ENCODE peak calls at places on chromosomes 7 and 10, in five cellular contexts. O is HL-60, L is left ventricle myocardium inferior, R is pancreas, T is Peyer's patch. K is an unnamed sample.

GRCh38 chr7:156764766-156765165 is 124.2 kb downstream of the RNF32 start:
- DNase-seq in T (no peak), O (no peak), R (no peak), L (no peak), K (no peak)

GRCh38 chr7:30985756-30986155 is 22.0 kb downstream of the GHRHR start:
- DNase-seq in T (no peak), L (no peak), R (no peak), O (no peak), K (no peak)

GRCh38 chr7:99559276-99559915 is 954 bp downstream of the ZNF655 start:
- DNase-seq in R (no peak), T (no peak), O (no peak), L (no peak), K (no peak)

GRCh38 chr10:33143160-33143728 is 185.2 kb upstream of the ITGB1 start:
- DNase-seq in L (no peak), T (no peak), O (no peak), R (no peak), K (peak; percentile 80)

GRCh38 chr10:17607603-17608332 is 9.4 kb downstream of the HACD1 start:
- DNase-seq in O (peak; percentile 1), L (no peak), R (no peak), T (no peak), K (peak; percentile 48)

GRCh38 chr10:29471483-29471859 is 163.3 kb downstream of the SVIL start:
- DNase-seq in R (no peak), T (no peak), L (no peak), O (no peak), K (peak; percentile 57)

GRCh38 chr10:10661176-10661575 is 356.5 kb upstream of the CELF2 start:
- DNase-seq in R (no peak), O (no peak), T (no peak), L (no peak), K (no peak)

GRCh38 chr10:76080991-76081390 is 649.6 kb downstream of the LRMDA start:
- DNase-seq in O (no peak), T (no peak), R (no peak), L (no peak), K (no peak)

GRCh38 chr10:114223066-114223465 is 16.0 kb upstream of the VWA2 start:
- DNase-seq in R (peak; percentile 47), T (no peak), O (no peak), L (peak; percentile 63), K (no peak)

GRCh38 chr7:122743211-122743610 is 40.5 kb upstream of the RNF148 start:
- DNase-seq in T (no peak), L (no peak), R (no peak), O (no peak), K (no peak)

GRCh38 chr7:54354436-54354835 is 187.7 kb upstream of the VSTM2A start:
- DNase-seq in R (no peak), O (no peak), L (no peak), T (no peak), K (no peak)

GRCh38 chr7:99109108-99110051 is 34.5 kb downstream of the SMURF1 start:
- DNase-seq in T (no peak), L (peak; percentile 51), R (no peak), O (no peak), K (no peak)

GRCh38 chr7:116999316-116999715 is 46.0 kb downstream of the ST7 start:
- DNase-seq in T (no peak), O (no peak), L (no peak), R (no peak), K (no peak)

GRCh38 chr7:18855796-18856195 is 261.6 kb downstream of the TWIST1 start:
- DNase-seq in O (no peak), R (no peak), L (no peak), T (no peak), K (no peak)

GRCh38 chr7:116188-116981 is 76.0 kb upstream of the FAM20C start:
- DNase-seq in L (peak; percentile 5), T (no peak), R (no peak), O (no peak), K (no peak)

GRCh38 chr7:116710764-116711452 is 38.9 kb downstream of the MET start:
- DNase-seq in L (no peak), O (no peak), T (no peak), R (peak; percentile 63), K (no peak)

DNA sequence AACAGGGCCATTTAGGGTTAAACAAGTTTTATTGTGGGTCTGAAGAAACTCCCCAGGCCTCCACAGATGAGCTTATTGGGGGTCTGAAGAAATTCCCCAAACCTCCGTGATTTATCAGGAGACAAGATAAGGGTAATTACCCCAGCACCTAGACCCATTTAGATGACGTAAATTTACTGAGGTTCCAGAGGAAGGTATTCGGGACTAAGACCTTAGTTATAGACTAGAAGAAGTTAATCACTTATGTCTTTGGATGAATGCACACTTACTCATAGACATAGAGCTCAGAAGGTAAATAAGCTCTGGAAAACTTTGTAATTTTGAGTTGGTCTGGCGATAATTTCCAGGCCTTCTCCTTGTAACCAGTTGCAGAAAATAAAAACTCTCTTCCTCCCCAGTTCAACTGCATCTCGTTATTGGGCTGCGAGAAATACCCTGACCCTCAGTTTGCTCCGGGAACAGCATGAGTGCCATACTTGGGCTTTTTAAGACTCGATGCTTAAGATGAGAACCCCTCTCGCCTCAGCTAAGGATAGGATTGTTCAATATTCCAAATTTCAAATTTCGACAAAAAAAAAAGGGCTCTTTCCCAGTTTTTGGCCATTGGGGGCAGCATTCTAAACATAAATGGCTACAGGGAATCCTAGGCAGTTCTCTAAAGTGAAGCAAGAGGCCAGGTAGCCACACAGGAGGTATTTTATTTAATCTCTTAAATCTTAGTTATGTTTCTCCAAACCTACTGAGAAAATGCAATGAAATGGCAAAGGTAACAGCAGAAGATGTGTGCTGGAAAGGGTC is 74.7 kb upstream of the PFKP start:
- DNase-seq in R (no peak), L (no peak), T (no peak), O (no peak), K (no peak)
- TF ChIP-seq CTCF in R (no peak), L (no peak), T (no peak), O (no peak), K (no peak)

GRCh38 chr7:74083928-74084721 is 521 bp downstream of the LIMK1 start:
- DNase-seq in R (no peak), L (peak; percentile 40), T (no peak), O (peak; percentile 61), K (peak; percentile 60)

GRCh38 chr7:74078461-74078860 is 5.1 kb upstream of the LIMK1 start:
- DNase-seq in R (no peak), T (no peak), L (no peak), O (no peak), K (no peak)

GRCh38 chr7:74084722-74085578 is 1.3 kb downstream of the LIMK1 start:
- DNase-seq in O (no peak), R (no peak), L (no peak), T (no peak), K (no peak)

GRCh38 chr7:74083117-74083876 is at the start of gene LIMK1:
- DNase-seq in L (peak; percentile 85), O (peak; percentile 60), T (peak; percentile 90), R (peak; percentile 72), K (peak; percentile 86)

GRCh38 chr7:74082770-74083116 is 861 bp upstream of the LIMK1 start:
- DNase-seq in O (no peak), T (no peak), L (no peak), R (no peak), K (no peak)
- H3K27ac ChIP-seq in O (no peak overlapping the region), T (no peak overlapping the region), L (no peak overlapping the region), R (no peak overlapping the region), K (peak overlapping the region; percentile 85)

GRCh38 chr10:14185501-14186045 is 145.2 kb downstream of the FRMD4A start:
- DNase-seq in R (no peak), L (no peak), T (no peak), O (no peak), K (peak; percentile 86)
- TF ChIP-seq CTCF in R (no peak), L (no peak), T (no peak), O (no peak), K (no peak)

GRCh38 chr7:149686001-149686400 is 87.4 kb downstream of the ZNF467 start:
- DNase-seq in L (no peak), R (no peak), T (no peak), O (peak; percentile 64), K (no peak)

GRCh38 chr7:149683191-149683590 is 90.2 kb downstream of the ZNF467 start:
- DNase-seq in T (no peak), O (no peak), L (no peak), R (no peak), K (no peak)

GRCh38 chr7:149686449-149686848 is 86.9 kb downstream of the ZNF467 start:
- DNase-seq in L (no peak), O (no peak), R (no peak), T (no peak), K (no peak)

GRCh38 chr7:149683898-149684297 is 89.5 kb downstream of the ZNF467 start:
- DNase-seq in R (no peak), O (no peak), L (no peak), T (no peak), K (no peak)

GRCh38 chr7:149685455-149685854 is 87.9 kb downstream of the ZNF467 start:
- DNase-seq in R (no peak), T (no peak), O (no peak), L (no peak), K (no peak)
- H3K27ac ChIP-seq in R (no peak overlapping the region), T (no peak overlapping the region), O (peak overlapping the region; percentile 82), L (no peak overlapping the region), K (no peak overlapping the region)

GRCh38 chr10:68342909-68343516 is 10.3 kb upstream of the PBLD start:
- DNase-seq in R (no peak), L (no peak), T (no peak), O (no peak), K (no peak)

GRCh38 chr10:68345621-68346020 is 12.9 kb upstream of the PBLD start:
- DNase-seq in R (no peak), O (no peak), T (no peak), L (no peak), K (no peak)

GRCh38 chr10:68346774-68347173 is 14.0 kb upstream of the PBLD start:
- DNase-seq in L (no peak), T (no peak), R (no peak), O (no peak), K (no peak)

GRCh38 chr10:68353537-68353936 is 20.8 kb upstream of the PBLD start:
- DNase-seq in O (no peak), L (no peak), T (no peak), R (no peak), K (no peak)

GRCh38 chr10:68348265-68348741 is 15.6 kb upstream of the PBLD start:
- DNase-seq in R (no peak), L (no peak), T (peak; percentile 73), O (peak; percentile 25), K (peak; percentile 56)
- TF ChIP-seq CTCF in R (peak; percentile 28), L (peak; percentile 68), T (peak; percentile 68), O (peak; percentile 96), K (peak; percentile 74)

K was measured in RWPE1.